ENCODE peak calls at places on chromosomes 6 and 20, in nine cellular contexts. E, B, A, S, D, C, Y, L and N are unnamed samples.

GRCh38 chr6:3138341-3138740 is 19.0 kb downstream of the TUBB2A start:
- DNase-seq in E (no peak), B (no peak), A (no peak), S (no peak), D (no peak), C (no peak), Y (no peak), L (peak), N (no peak)

GRCh38 chr6:32216998-32217397 is 6.9 kb downstream of the NOTCH4 start:
- DNase-seq in E (no peak), B (no peak), A (no peak), S (no peak), D (no peak), C (no peak), Y (no peak), L (no peak), N (no peak)

GRCh38 chr20:32123088-32123487 is 13.6 kb downstream of the TM9SF4 start:
- DNase-seq in E (no peak), B (no peak), A (no peak), S (no peak), D (no peak), C (no peak), Y (no peak), L (no peak), N (no peak)

GRCh38 chr6:106530502-106530901 is 98.8 kb downstream of the RTN4IP1 start:
- DNase-seq in E (no peak), B (no peak), A (no peak), S (no peak), D (no peak), C (no peak), Y (no peak), L (peak), N (no peak)

GRCh38 chr20:4813076-4813838 is 91.5 kb downstream of the PRND start:
- DNase-seq in E (peak), B (peak), A (no peak), S (no peak), D (no peak), C (no peak), Y (no peak), L (no peak), N (peak)

GRCh38 chr6:155583997-155584396 is 128.4 kb upstream of the NOX3 start:
- DNase-seq in E (no peak), B (no peak), A (no peak), S (no peak), D (no peak), C (no peak), Y (no peak), L (no peak), N (no peak)

GRCh38 chr20:44731657-44732056 is 14.0 kb upstream of the KCNK15 start:
- DNase-seq in E (no peak), B (no peak), A (no peak), S (no peak), D (no peak), C (no peak), Y (no peak), L (no peak), N (no peak)

GRCh38 chr6:112443666-112444065 is 96.5 kb downstream of the RFPL4B start:
- DNase-seq in E (no peak), B (peak), A (no peak), S (no peak), D (no peak), C (no peak), Y (no peak), L (peak), N (no peak)

GRCh38 chr6:113493991-113494390 is 363.2 kb upstream of the MARCKS start:
- DNase-seq in E (no peak), B (no peak), A (no peak), S (no peak), D (no peak), C (no peak), Y (no peak), L (no peak), N (no peak)

GRCh38 chr20:17648306-17648646 is 33.8 kb downstream of the RRBP1 start:
- DNase-seq in E (no peak), B (peak), A (no peak), S (no peak), D (no peak), C (no peak), Y (no peak), L (no peak), N (no peak)

GRCh38 chr20:3980260-3981131 is 34.9 kb downstream of the RNF24 start:
- DNase-seq in E (no peak), B (no peak), A (no peak), S (no peak), D (peak), C (no peak), Y (no peak), L (peak), N (no peak)

GRCh38 chr6:42118162-42119001 is 24.0 kb downstream of the C6orf132 start:
- DNase-seq in E (no peak), B (peak), A (no peak), S (no peak), D (no peak), C (no peak), Y (no peak), L (peak), N (no peak)

GRCh38 chr6:156511570-156511969 is 265.6 kb upstream of the ARID1B start:
- DNase-seq in E (no peak), B (no peak), A (no peak), S (no peak), D (no peak), C (no peak), Y (no peak), L (no peak), N (no peak)

GRCh38 chr20:41276317-41276751 is 41.2 kb downstream of the ZHX3 start:
- DNase-seq in E (no peak), B (peak), A (no peak), S (no peak), D (no peak), C (no peak), Y (no peak), L (peak), N (no peak)

GRCh38 chr6:95593025-95593424 is 15.7 kb downstream of the MANEA start:
- DNase-seq in E (no peak), B (no peak), A (no peak), S (no peak), D (no peak), C (no peak), Y (no peak), L (no peak), N (no peak)

GRCh38 chr6:23633986-23634385 is 492.0 kb upstream of the NRSN1 start:
- DNase-seq in E (no peak), B (no peak), A (no peak), S (no peak), D (no peak), C (no peak), Y (no peak), L (no peak), N (no peak)

GRCh38 chr6:32668226-32668747 is 1.8 kb upstream of the HLA-DQB1 start:
- DNase-seq in E (peak), B (peak), A (no peak), S (peak), D (no peak), C (peak), Y (no peak), L (peak), N (no peak)

GRCh38 chr6:73724389-73724788 is 28.4 kb downstream of the CD109 start:
- DNase-seq in E (no peak), B (no peak), A (no peak), S (no peak), D (no peak), C (no peak), Y (no peak), L (no peak), N (no peak)

GRCh38 chr6:25050356-25050755 is 114.6 kb upstream of the RIPOR2 start:
- DNase-seq in E (peak), B (no peak), A (no peak), S (no peak), D (no peak), C (no peak), Y (no peak), L (peak), N (no peak)

GRCh38 chr20:2521369-2522305 is 12.9 kb upstream of the ZNF343 start:
- DNase-seq in E (peak), B (no peak), A (no peak), S (peak), D (no peak), C (peak), Y (peak), L (peak), N (peak)

GRCh38 chr6:128731249-128732165 is 151.4 kb upstream of the LAMA2 start:
- DNase-seq in E (no peak), B (no peak), A (no peak), S (no peak), D (no peak), C (peak), Y (no peak), L (peak), N (no peak)

GRCh38 chr20:39916236-39916635 is 772.8 kb downstream of the MAFB start:
- DNase-seq in E (no peak), B (no peak), A (no peak), S (no peak), D (no peak), C (no peak), Y (no peak), L (no peak), N (no peak)

GRCh38 chr20:15317546-15318242 is 980.3 kb upstream of the FLRT3 start:
- DNase-seq in E (no peak), B (no peak), A (no peak), S (no peak), D (no peak), C (no peak), Y (no peak), L (no peak), N (no peak)

GRCh38 chr6:158332237-158332636 is 20.0 kb downstream of the TULP4 start:
- DNase-seq in E (no peak), B (no peak), A (no peak), S (no peak), D (no peak), C (no peak), Y (no peak), L (no peak), N (no peak)

GRCh38 chr6:14841901-14842421 is 403.9 kb upstream of the JARID2 start:
- DNase-seq in E (no peak), B (no peak), A (no peak), S (no peak), D (no peak), C (no peak), Y (no peak), L (peak), N (no peak)

GRCh38 chr20:2032168-2032567 is 38.3 kb upstream of the PDYN start:
- DNase-seq in E (no peak), B (no peak), A (no peak), S (no peak), D (no peak), C (no peak), Y (no peak), L (no peak), N (no peak)

GRCh38 chr20:50496773-50497375 is 13.3 kb upstream of the PTPN1 start:
- DNase-seq in E (no peak), B (no peak), A (no peak), S (no peak), D (no peak), C (no peak), Y (no peak), L (peak), N (no peak)

GRCh38 chr6:13355969-13356368 is 27.6 kb upstream of the TBC1D7 start:
- DNase-seq in E (peak), B (no peak), A (no peak), S (peak), D (no peak), C (no peak), Y (no peak), L (no peak), N (no peak)

GRCh38 chr6:145483191-145483996 is 251.9 kb downstream of the EPM2A start:
- DNase-seq in E (no peak), B (no peak), A (no peak), S (no peak), D (peak), C (no peak), Y (no peak), L (no peak), N (no peak)

GRCh38 chr6:137363805-137364138 is 130.4 kb downstream of the OLIG3 start:
- DNase-seq in E (peak), B (no peak), A (no peak), S (no peak), D (no peak), C (no peak), Y (no peak), L (peak), N (no peak)

GRCh38 chr6:70166088-70166958 is 136.6 kb downstream of the COL9A1 start:
- DNase-seq in E (no peak), B (peak), A (no peak), S (no peak), D (no peak), C (peak), Y (no peak), L (peak), N (no peak)

GRCh38 chr6:35926509-35927215 is 5.8 kb upstream of the SRPK1 start:
- DNase-seq in E (no peak), B (no peak), A (no peak), S (no peak), D (no peak), C (no peak), Y (no peak), L (no peak), N (no peak)

GRCh38 chr6:78615430-78615904 is 251.9 kb upstream of the IRAK1BP1 start:
- DNase-seq in E (no peak), B (no peak), A (no peak), S (no peak), D (no peak), C (no peak), Y (no peak), L (peak), N (no peak)

GRCh38 chr20:6613280-6613861 is 154.1 kb upstream of the BMP2 start:
- DNase-seq in E (no peak), B (no peak), A (no peak), S (no peak), D (no peak), C (no peak), Y (no peak), L (no peak), N (no peak)

GRCh38 chr20:48898210-48898609 is 23.3 kb upstream of the ARFGEF2 start:
- DNase-seq in E (no peak), B (no peak), A (no peak), S (no peak), D (no peak), C (no peak), Y (no peak), L (peak), N (no peak)

GRCh38 chr20:35269055-35269781 is 8.7 kb downstream of the MMP24OS start:
- DNase-seq in E (no peak), B (peak), A (no peak), S (no peak), D (peak), C (peak), Y (no peak), L (peak), N (peak)

GRCh38 chr6:6746334-6746969 is 157.9 kb downstream of the LY86 start:
- DNase-seq in E (no peak), B (peak), A (no peak), S (no peak), D (no peak), C (no peak), Y (no peak), L (no peak), N (no peak)

GRCh38 chr6:165895421-165896165 is 232.6 kb upstream of the PDE10A start:
- DNase-seq in E (no peak), B (no peak), A (no peak), S (no peak), D (no peak), C (no peak), Y (no peak), L (peak), N (no peak)